ENCODE peak calls at places on chromosomes 2 and 18, in seven cellular contexts. X is esophagus muscularis mucosa, R is SK-N-SH, J is transverse colon, A is ovary, N is stomach, W is A549. I is an unnamed sample.

GRCh38 chr2:147756103-147756502 is 88.7 kb upstream of the ACVR2A start:
- DNase-seq in X (no peak), R (no peak), J (no peak), A (no peak), N (no peak), W (no peak), I (no peak)

GRCh38 chr18:72762505-72763122 is 105.2 kb downstream of the NETO1 start:
- DNase-seq in X (no peak), R (peak; percentile 30), J (no peak), A (no peak), N (no peak), W (peak; percentile 6), I (no peak)

GRCh38 chr2:203673933-203674332 is 32.5 kb upstream of the CD28 start:
- DNase-seq in X (no peak), R (no peak), J (peak; percentile 38), A (no peak), N (no peak), W (no peak), I (no peak)

GRCh38 chr2:218270721-218271486 is 585 bp downstream of the PNKD start:
- DNase-seq in X (no peak), R (no peak), J (peak; percentile 43), A (no peak), N (no peak), W (no peak), I (no peak)

GRCh38 chr2:2192385-2192957 is 138.6 kb downstream of the MYT1L start:
- DNase-seq in X (no peak), R (peak; percentile 66), J (no peak), A (no peak), N (no peak), W (no peak), I (no peak)

GRCh38 chr2:112622528-112622849 is 23.2 kb upstream of the SLC20A1 start:
- DNase-seq in X (no peak), R (no peak), J (no peak), A (no peak), N (peak; percentile 2), W (no peak), I (no peak)

GRCh38 chr2:196743165-196743564 is 56.3 kb downstream of the GTF3C3 start:
- DNase-seq in X (no peak), R (no peak), J (no peak), A (no peak), N (no peak), W (no peak), I (no peak)

GRCh38 chr2:177474904-177475474 is 82.4 kb downstream of the AGPS start:
- DNase-seq in X (no peak), R (no peak), J (no peak), A (no peak), N (no peak), W (no peak), I (no peak)

GRCh38 chr2:119637371-119637770 is 41.6 kb upstream of the TMEM177 start:
- DNase-seq in X (no peak), R (no peak), J (no peak), A (no peak), N (no peak), W (no peak), I (no peak)

GRCh38 chr18:48826271-48826670 is 124.5 kb downstream of the SMAD7 start:
- DNase-seq in X (no peak), R (no peak), J (no peak), A (peak; percentile 17), N (peak; percentile 5), W (no peak), I (peak; percentile 14)

GRCh38 chr18:66548747-66549146 is 55.1 kb downstream of the CDH19 start:
- DNase-seq in X (no peak), R (peak; percentile 6), J (no peak), A (no peak), N (no peak), W (no peak), I (no peak)

GRCh38 chr2:191533693-191534175 is 144.2 kb upstream of the NABP1 start:
- DNase-seq in X (no peak), R (no peak), J (no peak), A (no peak), N (no peak), W (no peak), I (no peak)

GRCh38 chr2:8570637-8571036 is 111.2 kb upstream of the ID2 start:
- DNase-seq in X (no peak), R (no peak), J (no peak), A (no peak), N (peak; percentile 23), W (no peak), I (no peak)

GRCh38 chr2:135651717-135652116 is 89.9 kb upstream of the UBXN4 start:
- DNase-seq in X (no peak), R (no peak), J (no peak), A (no peak), N (no peak), W (no peak), I (no peak)

GRCh38 chr18:65786400-65786948 is 35.7 kb downstream of the CDH7 start:
- DNase-seq in X (no peak), R (no peak), J (no peak), A (no peak), N (no peak), W (no peak), I (no peak)

GRCh38 chr2:235749121-235749780 is 255.4 kb downstream of the AGAP1 start:
- DNase-seq in X (no peak), R (no peak), J (no peak), A (no peak), N (no peak), W (no peak), I (no peak)

GRCh38 chr18:12011962-12012549 is 30.7 kb downstream of the IMPA2 start:
- DNase-seq in X (no peak), R (no peak), J (peak; percentile 55), A (peak; percentile 50), N (peak; percentile 75), W (no peak), I (peak; percentile 60)

GRCh38 chr2:20423376-20423775 is 23.5 kb upstream of the RHOB start:
- DNase-seq in X (no peak), R (no peak), J (peak; percentile 2), A (no peak), N (no peak), W (no peak), I (no peak)

GRCh38 chr2:219944861-219945260 is 317.4 kb downstream of the SLC4A3 start:
- DNase-seq in X (no peak), R (no peak), J (no peak), A (no peak), N (no peak), W (no peak), I (no peak)

GRCh38 chr2:240467149-240467642 is 31.7 kb downstream of the GPC1 start:
- DNase-seq in X (no peak), R (peak; percentile 38), J (peak; percentile 4), A (no peak), N (peak; percentile 23), W (no peak), I (no peak)

GRCh38 chr2:38148501-38148900 is 72.5 kb upstream of the CYP1B1 start:
- DNase-seq in X (no peak), R (no peak), J (no peak), A (no peak), N (peak; percentile 44), W (no peak), I (peak; percentile 88)

GRCh38 chr2:204860249-204860648 is 315.0 kb downstream of the PARD3B start:
- DNase-seq in X (no peak), R (no peak), J (no peak), A (no peak), N (no peak), W (no peak), I (no peak)

GRCh38 chr2:200309296-200309846 is 2.9 kb downstream of the SPATS2L start:
- DNase-seq in X (no peak), R (no peak), J (no peak), A (no peak), N (no peak), W (no peak), I (no peak)

GRCh38 chr2:200311139-200311538 is 4.6 kb downstream of the SPATS2L start:
- DNase-seq in X (no peak), R (no peak), J (no peak), A (no peak), N (no peak), W (no peak), I (no peak)

GRCh38 chr2:200308001-200308400 is 1.5 kb downstream of the SPATS2L start:
- DNase-seq in X (no peak), R (no peak), J (no peak), A (no peak), N (no peak), W (no peak), I (no peak)

GRCh38 chr2:200308421-200309295 is 2.2 kb downstream of the SPATS2L start:
- DNase-seq in X (no peak), R (no peak), J (no peak), A (no peak), N (no peak), W (no peak), I (no peak)

DNA sequence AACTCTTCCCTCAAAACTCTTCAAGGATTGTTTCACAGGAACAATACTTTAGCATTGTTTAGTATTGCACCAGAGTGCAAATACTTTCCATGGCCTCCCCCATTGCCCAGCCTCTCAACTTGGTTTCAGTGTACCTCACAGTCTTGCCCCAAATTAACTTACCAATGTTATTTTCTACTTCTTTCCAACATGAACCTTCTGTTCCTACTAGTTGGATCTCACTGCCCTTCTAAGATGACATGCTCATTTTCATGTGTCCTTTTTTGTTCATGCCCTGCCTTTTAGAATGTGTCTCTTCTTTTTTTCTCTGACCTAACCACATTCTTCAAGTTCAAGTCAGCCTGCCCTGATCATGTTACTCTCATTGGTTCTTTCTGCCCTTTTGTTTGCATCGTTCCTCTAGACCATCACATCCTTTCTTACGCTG is 4.1 kb downstream of the SPATS2L start:
- DNase-seq in X (no peak), R (no peak), J (no peak), A (no peak), N (no peak), W (no peak), I (no peak)
- H3K4me3 ChIP-seq in X (no peak overlapping the region), R (no peak overlapping the region), J (no peak overlapping the region), A (no peak overlapping the region), N (no peak overlapping the region), W (no peak overlapping the region), I (no peak overlapping the region)

GRCh38 chr2:160411955-160412354 is 81.7 kb downstream of the RBMS1 start:
- DNase-seq in X (no peak), R (no peak), J (no peak), A (no peak), N (no peak), W (no peak), I (no peak)
- H3K27ac ChIP-seq in X (peak overlapping the region; percentile 59), R (peak overlapping the region; percentile 53), J (peak overlapping the region; percentile 23), A (no peak overlapping the region), N (peak overlapping the region; percentile 72), W (no peak overlapping the region), I (peak overlapping the region; percentile 76)

DNA sequence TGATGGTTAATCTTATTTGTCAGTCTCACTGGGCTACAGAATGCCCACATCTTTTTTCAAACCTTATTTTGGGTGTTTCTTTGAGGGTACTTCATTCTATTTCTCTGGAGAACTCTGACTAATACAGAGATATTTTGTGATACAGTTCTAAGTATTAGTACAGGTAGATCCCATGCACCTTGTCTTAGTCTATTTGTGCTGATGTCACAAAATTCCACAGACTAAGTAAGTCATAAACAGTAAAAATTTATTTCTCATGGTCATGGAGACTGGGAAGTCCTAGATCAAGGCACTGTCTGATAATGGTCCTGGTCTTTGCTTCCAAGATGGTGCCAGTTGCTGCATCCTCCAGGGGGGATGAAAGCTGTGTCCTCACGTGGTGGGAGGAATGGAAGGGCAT is 68.6 kb upstream of the EPHA4 start:
- DNase-seq in X (no peak), R (no peak), J (no peak), A (no peak), N (no peak), W (no peak), I (no peak)
- TF ChIP-seq EP300 in X (no peak), R (no peak), J (no peak), A (no peak), N (no peak), W (no peak), I (no peak)

GRCh38 chr2:172105715-172106124 is 3.0 kb upstream of the DLX2 start:
- DNase-seq in X (no peak), R (peak; percentile 27), J (no peak), A (no peak), N (no peak), W (no peak), I (no peak)
- H3K4me3 ChIP-seq in X (no peak overlapping the region), R (peak overlapping the region; percentile 46), J (peak overlapping the region; percentile 34), A (no peak overlapping the region), N (no peak overlapping the region), W (peak overlapping the region; percentile 55), I (no peak overlapping the region)